ENCODE peak calls at places on chromosomes 12 and 14, in seven cellular contexts. H is H9, S is hepatocyte, P is GM23248, T is OCI-LY7, A is GM23338, E is neuronal stem cell. L is an unnamed sample.

GRCh38 chr14:78752789-78753188 is 582.6 kb downstream of the NRXN3 start:
- DNase-seq in H (no peak), S (peak; percentile 16), P (peak; percentile 3), T (no peak), A (no peak), E (no peak), L (no peak)

GRCh38 chr14:86787782-86788181 is 1205.2 kb downstream of the GALC start:
- DNase-seq in H (no peak), S (peak; percentile 13), P (no peak), T (peak; percentile 23), A (no peak), E (no peak), L (peak; percentile 69)

GRCh38 chr12:97713217-97713616 is 250.6 kb downstream of the RMST start:
- DNase-seq in H (no peak), S (no peak), P (no peak), T (no peak), A (no peak), E (no peak), L (no peak)

GRCh38 chr12:110010853-110011835 is 11.9 kb downstream of the ANKRD13A start:
- DNase-seq in H (no peak), S (no peak), P (no peak), T (peak; percentile 76), A (no peak), E (no peak), L (no peak)

GRCh38 chr12:70852416-70853150 is 68.0 kb downstream of the PTPRR start:
- DNase-seq in H (no peak), S (no peak), P (no peak), T (no peak), A (no peak), E (no peak), L (no peak)

GRCh38 chr14:99721792-99722516 is 37.9 kb downstream of the CYP46A1 start:
- DNase-seq in H (peak; percentile 17), S (no peak), P (no peak), T (no peak), A (no peak), E (no peak), L (no peak)

GRCh38 chr14:68925373-68925772 is 53.7 kb downstream of the ACTN1 start:
- DNase-seq in H (no peak), S (no peak), P (no peak), T (no peak), A (no peak), E (no peak), L (no peak)

GRCh38 chr12:123714302-123714627 is 2.1 kb downstream of the ATP6V0A2 start:
- DNase-seq in H (no peak), S (no peak), P (no peak), T (no peak), A (no peak), E (no peak), L (no peak)

GRCh38 chr12:55549302-55549701 is at the start of gene OR6C4:
- DNase-seq in H (no peak), S (no peak), P (no peak), T (no peak), A (no peak), E (no peak), L (no peak)

GRCh38 chr12:85182699-85183098 is 97.3 kb upstream of the ALX1 start:
- DNase-seq in H (no peak), S (peak; percentile 58), P (no peak), T (no peak), A (peak; percentile 19), E (no peak), L (no peak)

GRCh38 chr14:86708846-86709339 is 1178.9 kb downstream of the FLRT2 start:
- DNase-seq in H (no peak), S (peak; percentile 38), P (no peak), T (no peak), A (no peak), E (no peak), L (no peak)

GRCh38 chr14:38210587-38211257 is 3.0 kb downstream of the SSTR1 start:
- DNase-seq in H (no peak), S (peak; percentile 71), P (peak; percentile 87), T (no peak), A (peak; percentile 63), E (peak; percentile 18), L (peak; percentile 75)
- H2AFZ ChIP-seq in H (no peak overlapping the region), S (no peak overlapping the region), P (peak overlapping the region; percentile 74), T (no peak overlapping the region), A (peak overlapping the region; percentile 65), E (no peak overlapping the region), L (peak overlapping the region; percentile 23)

DNA sequence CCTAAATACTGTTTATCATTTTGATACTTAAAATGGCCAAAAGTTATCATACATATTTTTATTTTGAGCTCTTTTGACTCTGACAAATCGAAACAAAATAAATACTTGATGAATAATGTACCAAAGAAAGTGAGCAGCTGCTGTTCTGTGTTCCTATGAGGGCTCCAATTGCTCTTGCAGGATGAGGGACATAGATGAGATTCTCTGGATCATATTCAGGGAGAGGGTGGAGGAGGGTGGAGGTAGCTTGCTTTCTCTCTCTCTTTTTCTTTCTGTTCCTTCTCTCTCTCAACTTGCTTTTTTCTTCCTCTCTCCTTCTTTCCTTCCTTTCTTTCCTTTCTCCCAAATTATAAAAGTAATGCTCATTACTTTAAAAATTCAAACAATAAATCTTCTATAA is 8.9 kb upstream of the MYH7 start:
- DNase-seq in H (no peak), S (no peak), P (no peak), T (no peak), A (no peak), E (no peak), L (no peak)
- H3K4me2 ChIP-seq in H (no peak overlapping the region), S (no peak overlapping the region), P (no peak overlapping the region), T (no peak overlapping the region), A (no peak overlapping the region), E (no peak overlapping the region), L (no peak overlapping the region)

DNA sequence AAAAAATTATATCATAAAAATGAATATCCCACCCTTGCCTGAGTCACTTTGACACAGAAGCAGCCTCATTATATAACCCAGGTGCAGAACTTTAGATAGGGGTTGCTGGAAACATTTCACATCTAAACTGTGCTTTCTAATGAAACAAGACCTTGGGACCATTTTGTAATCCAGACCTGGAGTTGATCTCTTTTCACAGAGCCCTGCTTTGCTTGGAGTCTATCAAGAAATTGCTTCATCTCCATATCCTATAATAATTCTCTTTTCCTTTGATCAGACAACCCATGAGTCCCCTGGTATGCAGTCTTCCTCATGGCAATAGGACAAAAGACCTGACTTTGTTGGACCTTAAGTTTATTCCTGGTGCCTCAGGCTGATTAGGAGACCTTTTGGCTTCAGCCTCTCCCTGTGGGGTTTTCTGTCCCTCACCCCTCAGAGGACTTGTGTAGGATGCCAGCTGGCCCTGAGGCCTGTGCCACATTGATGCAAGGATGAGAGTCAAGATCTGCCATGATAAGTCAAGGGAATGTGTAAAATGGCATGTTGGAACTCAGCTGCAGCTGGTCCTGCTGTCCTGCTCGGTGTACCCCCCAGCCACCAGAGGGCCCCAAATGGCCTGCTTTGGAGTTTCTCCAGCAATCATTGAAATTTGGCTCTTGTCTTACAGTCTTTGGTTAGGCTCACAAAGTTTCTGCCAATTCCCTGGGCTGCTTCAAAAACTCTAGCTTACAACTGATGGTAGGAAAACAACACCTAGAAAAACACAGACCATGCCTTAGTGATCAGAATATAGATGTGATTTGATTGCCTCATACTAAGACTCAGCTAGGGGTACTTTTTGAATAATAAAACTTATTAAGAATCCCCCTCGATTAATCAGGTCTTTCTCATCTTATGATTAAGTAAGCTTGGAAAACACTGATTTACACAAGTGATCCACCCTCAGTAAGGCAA is 76.6 kb downstream of the HSD17B6 start:
- DNase-seq in H (peak; percentile 83), S (peak; percentile 58), P (peak; percentile 17), T (peak; percentile 39), A (peak; percentile 87), E (peak; percentile 35), L (peak; percentile 60)
- H2AFZ ChIP-seq in H (peak overlapping the region; percentile 93), S (no peak overlapping the region), P (no peak overlapping the region), T (no peak overlapping the region), A (peak overlapping the region; percentile 81), E (no peak overlapping the region), L (no peak overlapping the region)

GRCh38 chr14:101820283-101820798 is 58.8 kb downstream of the PPP2R5C start:
- DNase-seq in H (no peak), S (no peak), P (no peak), T (no peak), A (no peak), E (no peak), L (no peak)

GRCh38 chr14:101817511-101818001 is 56.0 kb downstream of the PPP2R5C start:
- DNase-seq in H (no peak), S (no peak), P (no peak), T (no peak), A (no peak), E (no peak), L (no peak)

GRCh38 chr14:101815994-101816393 is 54.5 kb downstream of the PPP2R5C start:
- DNase-seq in H (no peak), S (no peak), P (no peak), T (peak; percentile 61), A (no peak), E (no peak), L (no peak)

GRCh38 chr14:101821528-101821927 is 60.0 kb downstream of the PPP2R5C start:
- DNase-seq in H (no peak), S (no peak), P (no peak), T (no peak), A (no peak), E (no peak), L (no peak)

GRCh38 chr14:101819251-101819990 is 57.9 kb downstream of the PPP2R5C start:
- DNase-seq in H (no peak), S (no peak), P (no peak), T (no peak), A (no peak), E (no peak), L (no peak)
- H3K4me2 ChIP-seq in H (no peak overlapping the region), S (no peak overlapping the region), P (no peak overlapping the region), T (peak overlapping the region; percentile 83), A (no peak overlapping the region), E (no peak overlapping the region), L (no peak overlapping the region)

DNA sequence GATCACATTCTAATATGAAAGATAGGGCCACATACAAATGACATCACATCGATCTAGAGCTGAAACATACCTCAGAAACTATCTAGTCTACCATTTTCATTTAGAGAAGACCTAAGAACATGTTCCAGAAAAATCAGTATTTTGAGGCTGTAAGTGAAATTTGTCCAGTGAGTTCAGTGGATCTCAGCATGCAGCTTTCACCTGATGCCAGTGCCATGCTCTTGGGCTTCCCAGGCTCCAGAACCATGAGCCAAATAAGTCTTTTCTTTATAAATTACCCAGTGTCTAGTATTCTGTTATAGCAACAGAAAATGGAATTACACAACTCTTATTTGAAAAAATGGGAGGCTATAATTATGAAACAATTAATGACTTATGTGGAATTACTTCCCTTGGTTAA is 9.0 kb downstream of the CHPT1 start:
- DNase-seq in H (no peak), S (no peak), P (no peak), T (no peak), A (no peak), E (no peak), L (no peak)
- H2AFZ ChIP-seq in H (no peak overlapping the region), S (no peak overlapping the region), P (no peak overlapping the region), T (no peak overlapping the region), A (no peak overlapping the region), E (no peak overlapping the region), L (no peak overlapping the region)

GRCh38 chr14:54175298-54175942 is 218.8 kb upstream of the BMP4 start:
- DNase-seq in H (peak; percentile 64), S (peak; percentile 88), P (peak; percentile 73), T (peak; percentile 65), A (peak; percentile 93), E (peak; percentile 73), L (peak; percentile 84)
- H3K4me2 ChIP-seq in H (no peak overlapping the region), S (no peak overlapping the region), P (no peak overlapping the region), T (no peak overlapping the region), A (no peak overlapping the region), E (no peak overlapping the region), L (no peak overlapping the region)